ENCODE peak calls at places on chromosomes 11 and 22, in six cellular contexts. Z is tibial nerve, M is uterus, V is Peyer's patch, W is H1, K is transverse colon. R is an unnamed sample.

GRCh38 chr11:82757660-82758301 is 24.1 kb upstream of the FAM181B start:
- DNase-seq in Z (no peak), M (no peak), V (no peak), W (no peak), K (no peak), R (no peak)

GRCh38 chr11:28759311-28759710 is 651.1 kb downstream of the METTL15 start:
- DNase-seq in Z (no peak), M (no peak), V (no peak), W (no peak), K (no peak), R (no peak)

GRCh38 chr11:70481625-70482528 is 83.5 kb downstream of the CTTN start:
- DNase-seq in Z (no peak), M (no peak), V (peak), W (no peak), K (peak), R (no peak)

GRCh38 chr11:8873966-8874365 is 37.0 kb upstream of the AKIP1 start:
- DNase-seq in Z (no peak), M (no peak), V (no peak), W (no peak), K (no peak), R (no peak)

GRCh38 chr11:92838655-92839334 is 130.7 kb upstream of the MTNR1B start:
- DNase-seq in Z (no peak), M (no peak), V (no peak), W (no peak), K (no peak), R (no peak)

GRCh38 chr11:43558056-43558455 is 122.5 kb upstream of the HSD17B12 start:
- DNase-seq in Z (no peak), M (no peak), V (no peak), W (no peak), K (no peak), R (no peak)

GRCh38 chr11:36631704-36632287 is 33.8 kb upstream of the RAG2 start:
- DNase-seq in Z (no peak), M (no peak), V (no peak), W (no peak), K (no peak), R (no peak)

GRCh38 chr22:43438666-43439347 is 27.0 kb downstream of the MPPED1 start:
- DNase-seq in Z (no peak), M (no peak), V (peak), W (no peak), K (no peak), R (no peak)

GRCh38 chr11:2880646-2881045 is 4.9 kb downstream of the CDKN1C start:
- DNase-seq in Z (no peak), M (no peak), V (no peak), W (no peak), K (no peak), R (no peak)

GRCh38 chr11:76841923-76842452 is 18.7 kb upstream of the ACER3 start:
- DNase-seq in Z (no peak), M (no peak), V (no peak), W (no peak), K (no peak), R (no peak)

GRCh38 chr22:43197271-43197941 is 10.5 kb upstream of the TTLL12 start:
- DNase-seq in Z (no peak), M (no peak), V (no peak), W (no peak), K (no peak), R (no peak)

GRCh38 chr11:46107408-46107718 is 13.9 kb downstream of the PHF21A start:
- DNase-seq in Z (no peak), M (no peak), V (no peak), W (no peak), K (no peak), R (no peak)

GRCh38 chr11:46107780-46108179 is 13.5 kb downstream of the PHF21A start:
- DNase-seq in Z (no peak), M (no peak), V (no peak), W (no peak), K (no peak), R (no peak)

GRCh38 chr11:46105902-46106301 is 15.4 kb downstream of the PHF21A start:
- DNase-seq in Z (no peak), M (no peak), V (no peak), W (no peak), K (no peak), R (no peak)

GRCh38 chr11:46105134-46105628 is 16.1 kb downstream of the PHF21A start:
- DNase-seq in Z (no peak), M (no peak), V (no peak), W (no peak), K (no peak), R (no peak)

GRCh38 chr11:46106530-46107407 is 14.5 kb downstream of the PHF21A start:
- DNase-seq in Z (no peak), M (no peak), V (no peak), W (no peak), K (no peak), R (no peak)
- H3K27ac ChIP-seq in Z (no peak), M (no peak), V (no peak), W (no peak), K (no peak), R (no peak)

DNA sequence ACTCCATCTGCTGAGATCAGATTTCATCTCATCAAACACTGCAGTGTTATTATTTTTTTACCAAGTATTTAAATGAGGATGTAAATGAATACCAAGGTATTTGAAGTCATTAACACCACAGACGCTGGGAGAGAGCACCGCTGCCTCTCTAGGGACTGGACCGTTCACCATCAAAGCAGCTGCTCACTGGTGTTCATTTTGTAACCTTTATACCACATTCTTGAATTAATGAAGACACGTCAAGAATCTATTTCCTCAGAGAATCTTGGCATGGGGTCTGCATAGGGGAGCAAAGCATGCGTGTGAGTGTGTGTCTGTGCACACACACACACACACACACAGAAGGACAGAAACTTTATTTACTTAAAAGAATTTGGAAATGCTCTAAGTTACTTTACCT is 15.6 kb downstream of the SIAE start:
- DNase-seq in Z (no peak), M (no peak), V (no peak), W (no peak), K (no peak), R (no peak)
- TF ChIP-seq CTCF in Z (no peak), M (no peak), V (no peak), W (no peak), K (no peak), R (no peak)

DNA sequence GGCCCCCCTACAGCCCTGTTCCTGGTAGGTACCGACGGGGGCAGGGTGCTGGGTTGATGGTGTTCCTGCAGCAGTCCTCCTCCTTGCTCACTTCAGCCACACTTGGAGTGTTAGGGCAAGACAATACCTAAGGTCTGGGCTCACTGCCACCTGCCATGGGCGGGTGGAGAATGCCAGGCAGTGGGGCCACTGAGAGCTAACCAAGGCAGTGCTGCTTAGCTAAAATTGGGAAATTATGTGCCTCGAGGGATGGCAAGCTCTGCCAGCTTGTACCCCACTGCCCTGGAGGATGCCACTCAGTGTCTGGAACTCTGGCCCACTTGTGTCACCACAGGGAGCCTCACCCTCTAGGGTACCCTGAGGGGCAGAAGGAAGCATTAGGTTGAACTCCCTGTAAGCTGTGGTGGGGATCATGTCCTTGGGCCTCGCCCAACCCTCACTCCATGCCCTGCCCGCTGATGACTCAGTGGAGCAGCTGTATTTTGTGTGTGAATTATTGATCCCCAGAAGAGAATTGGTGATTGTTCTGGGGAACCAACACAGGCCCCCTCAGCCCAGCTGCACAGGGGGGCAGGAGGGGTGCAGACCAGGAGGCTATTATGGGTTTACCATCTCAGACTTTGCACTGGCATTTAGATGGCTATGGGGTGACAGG is 17.7 kb downstream of the PHLDB1 start:
- DNase-seq in Z (no peak), M (no peak), V (no peak), W (no peak), K (no peak), R (no peak)
- TF ChIP-seq POLR2A in Z (no peak), M (no peak), V (no peak), W (no peak), K (no peak), R (no peak)

GRCh38 chr11:119016216-119017009 is 1.7 kb downstream of the RPS25 start:
- DNase-seq in Z (no peak), M (no peak), V (no peak), W (no peak), K (no peak), R (no peak)
- H3K27ac ChIP-seq in Z (no peak), M (peak), V (no peak), W (no peak), K (peak), R (peak)

GRCh38 chr11:39327302-39327701 is 2132.2 kb downstream of the LRRC4C start:
- DNase-seq in Z (no peak), M (no peak), V (no peak), W (no peak), K (no peak), R (no peak)
- TF ChIP-seq CTCF in Z (no peak), M (no peak), V (no peak), W (no peak), K (no peak), R (no peak)

GRCh38 chr11:59754859-59755700 is at the start of gene STX3:
- DNase-seq in Z (peak), M (peak), V (peak), W (no peak), K (peak), R (peak)
- TF ChIP-seq POLR2A in Z (no peak), M (peak), V (peak), W (no peak), K (peak), R (no peak)

DNA sequence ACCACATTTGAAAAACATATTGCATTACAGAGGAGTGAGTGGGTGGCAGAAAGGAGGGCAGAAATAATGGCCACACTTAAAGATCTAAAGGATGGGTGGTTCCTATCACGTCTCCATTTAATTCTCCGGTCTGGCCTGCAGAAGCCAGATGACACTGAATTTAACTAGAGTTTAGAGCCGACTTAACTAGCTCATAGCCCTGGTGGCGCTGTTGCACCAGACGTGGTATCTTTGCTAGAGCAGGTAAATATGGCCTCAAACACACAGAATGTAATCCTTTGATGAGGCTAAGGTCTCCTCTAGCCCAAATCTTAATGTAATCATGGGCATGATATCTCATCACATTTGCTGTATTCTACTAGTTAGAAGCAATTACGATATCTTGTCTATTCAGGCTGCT is 51.5 kb upstream of the GAL start:
- DNase-seq in Z (no peak), M (no peak), V (peak), W (peak), K (peak), R (no peak)
- H3K27ac ChIP-seq in Z (no peak), M (no peak), V (no peak), W (no peak), K (no peak), R (no peak)

R was measured in sigmoid colon.